ENCODE peak calls at places on chromosome 17, in eight cellular contexts. N is upper lobe of right lung; D is foreskin fibroblast; F is NCI-H1092 treated with DMSO at 0.1 percent for 48 hours; Z is activated CD4-positive, alpha-beta memory T cell treated with anti-CD3 and anti-CD28 coated beads, Interleukin-2, amount 10 ng/mL, durations not matched to agents 7 days and 5 days; H is left lobe of liver; X is NCI-H460; O is RWPE1. E is an unnamed sample.
A peak's percentile ranks its signal among the peaks of the same experiment; 100 is the strongest.

GRCh38 chr17:50464121-50464520 is 4.6 kb downstream of the CHAD start:
- DNase-seq in F (no peak), Z (no peak), X (no peak), H (no peak), O (no peak), D (no peak), N (no peak), E (no peak)

GRCh38 chr17:51044964-51045363 is 75.7 kb downstream of the SPAG9 start:
- DNase-seq in X (no peak), O (no peak), F (no peak), Z (no peak), N (no peak), H (no peak), D (no peak), E (no peak)

GRCh38 chr17:19945009-19945650 is 32.5 kb downstream of the AKAP10 start:
- DNase-seq in N (no peak), D (no peak), X (no peak), O (no peak), H (no peak), Z (no peak), F (no peak), E (no peak)

GRCh38 chr17:7080445-7081041 is 492 bp upstream of the CLEC10A start:
- DNase-seq in H (no peak), O (no peak), X (no peak), Z (no peak), N (no peak), F (no peak), D (no peak), E (no peak)

GRCh38 chr17:14840616-14841231 is 424.4 kb downstream of the PMP22 start:
- DNase-seq in H (no peak), F (no peak), Z (no peak), O (peak; percentile 38), X (no peak), N (no peak), D (peak; percentile 72), E (no peak)

GRCh38 chr17:63311416-63311937 is 134.6 kb downstream of the CYB561 start:
- DNase-seq in D (peak; percentile 34), F (no peak), Z (no peak), H (no peak), X (no peak), O (no peak), N (no peak), E (no peak)

GRCh38 chr17:76844485-76844829 is 23.7 kb upstream of the MGAT5B start:
- DNase-seq in H (no peak), F (no peak), X (no peak), Z (no peak), O (no peak), N (no peak), D (no peak), E (no peak)

GRCh38 chr17:79775635-79776034 is 2.3 kb upstream of the CBX2 start:
- DNase-seq in Z (no peak), F (no peak), O (no peak), N (no peak), X (peak; percentile 47), H (no peak), D (no peak), E (no peak)

GRCh38 chr17:36503456-36504155 is 17.1 kb downstream of the ZNHIT3 start:
- DNase-seq in X (no peak), N (peak; percentile 41), Z (no peak), F (no peak), O (no peak), H (no peak), D (no peak), E (no peak)

GRCh38 chr17:42937712-42938596 is 26.3 kb downstream of the AARSD1 start:
- DNase-seq in X (peak; percentile 49), N (no peak), Z (peak; percentile 20), F (peak; percentile 72), D (peak; percentile 83), H (no peak), O (peak; percentile 57), E (peak; percentile 73)

GRCh38 chr17:10842658-10843057 is 4.8 kb upstream of the PIRT start:
- DNase-seq in N (no peak), Z (no peak), D (no peak), O (no peak), H (no peak), X (no peak), F (no peak), E (no peak)

E was measured in HEK293T.